ENCODE peak calls at places on chromosomes 5 and 9, in seven cellular contexts. T, H, X, D, K, P and W are unnamed samples.

GRCh38 chr9:27059907-27060306 is 49.1 kb upstream of the TEK start:
- DNase-seq in T (no peak), H (no peak), X (no peak), D (no peak), K (no peak), P (no peak), W (no peak)

GRCh38 chr9:128409998-128410397 is 10.7 kb upstream of the CERCAM start:
- DNase-seq in T (no peak), H (no peak), X (no peak), D (no peak), K (no peak), P (no peak), W (no peak)

GRCh38 chr5:131230406-131230805 is 33.4 kb upstream of the CDC42SE2 start:
- DNase-seq in T (peak), H (no peak), X (no peak), D (peak), K (no peak), P (no peak), W (no peak)

GRCh38 chr9:1462626-1463308 is 412.6 kb downstream of the DMRT2 start:
- DNase-seq in T (no peak), H (no peak), X (no peak), D (no peak), K (no peak), P (no peak), W (no peak)

GRCh38 chr9:138053321-138053868 is 175.8 kb downstream of the CACNA1B start:
- DNase-seq in T (no peak), H (no peak), X (no peak), D (no peak), K (no peak), P (no peak), W (no peak)

GRCh38 chr9:98057095-98057799 is 715 bp downstream of the NANS start:
- DNase-seq in T (no peak), H (no peak), X (no peak), D (no peak), K (no peak), P (no peak), W (no peak)

GRCh38 chr5:17396247-17396646 is 101.8 kb upstream of the TAF11L2 start:
- DNase-seq in T (no peak), H (no peak), X (no peak), D (no peak), K (no peak), P (no peak), W (no peak)

GRCh38 chr9:122059214-122059978 is 33.7 kb downstream of the TTLL11 start:
- DNase-seq in T (no peak), H (no peak), X (no peak), D (no peak), K (no peak), P (no peak), W (no peak)

GRCh38 chr9:131038256-131039128 is 29.5 kb downstream of the LAMC3 start:
- DNase-seq in T (no peak), H (no peak), X (no peak), D (no peak), K (no peak), P (no peak), W (peak)

GRCh38 chr5:134122530-134122929 is 8.0 kb downstream of the TCF7 start:
- DNase-seq in T (peak), H (no peak), X (no peak), D (no peak), K (no peak), P (no peak), W (no peak)

GRCh38 chr5:92147792-92148191 is 764.7 kb upstream of the ARRDC3 start:
- DNase-seq in T (no peak), H (no peak), X (no peak), D (no peak), K (no peak), P (no peak), W (no peak)

GRCh38 chr5:6730407-6730806 is 17.2 kb downstream of the TENT4A start:
- DNase-seq in T (no peak), H (no peak), X (no peak), D (no peak), K (no peak), P (no peak), W (peak)

GRCh38 chr5:131068893-131069643 is 96.0 kb downstream of the HINT1 start:
- DNase-seq in T (peak), H (peak), X (peak), D (peak), K (peak), P (peak), W (no peak)

GRCh38 chr9:134546746-134547145 is 94.9 kb upstream of the COL5A1 start:
- DNase-seq in T (no peak), H (no peak), X (no peak), D (no peak), K (no peak), P (no peak), W (peak)

GRCh38 chr5:117249086-117249815 is 674.6 kb upstream of the SEMA6A start:
- DNase-seq in T (no peak), H (no peak), X (no peak), D (no peak), K (no peak), P (no peak), W (no peak)

GRCh38 chr9:116278326-116278725 is 124.7 kb downstream of the PAPPA start:
- DNase-seq in T (no peak), H (no peak), X (no peak), D (no peak), K (no peak), P (no peak), W (no peak)

GRCh38 chr9:126650404-126650804 is 36.7 kb downstream of the LMX1B start:
- DNase-seq in T (no peak), H (no peak), X (no peak), D (no peak), K (no peak), P (no peak), W (no peak)

GRCh38 chr9:131739192-131739961 is 499 bp downstream of the RAPGEF1 start:
- DNase-seq in T (peak), H (peak), X (no peak), D (peak), K (peak), P (no peak), W (peak)

GRCh38 chr9:134408939-134409737 is 82.9 kb downstream of the RXRA start:
- DNase-seq in T (no peak), H (no peak), X (no peak), D (no peak), K (no peak), P (no peak), W (no peak)

GRCh38 chr5:74140409-74140808 is 500.1 kb downstream of the ENC1 start:
- DNase-seq in T (no peak), H (no peak), X (no peak), D (no peak), K (no peak), P (no peak), W (no peak)

GRCh38 chr5:151023651-151024050 is 3.3 kb downstream of the GPX3 start:
- DNase-seq in T (no peak), H (no peak), X (no peak), D (no peak), K (no peak), P (no peak), W (peak)

GRCh38 chr9:132443951-132444615 is 34.1 kb downstream of the CFAP77 start:
- DNase-seq in T (no peak), H (no peak), X (no peak), D (no peak), K (no peak), P (no peak), W (no peak)